ENCODE peak calls at places on chromosomes 7 and 10, in eight cellular contexts. G is stimulated activated CD8-positive, alpha-beta memory T cell treated with anti-CD3 and anti-CD28 coated beads, Interleukin-4, amount 100 ng/mL, for 4 hours; J is left ventricle myocardium superior; Y is upper lobe of right lung; X is heart left ventricle; W is smooth muscle cell of the brain vasculature; U is NCI-H1048; Q is fibroblast of villous mesenchyme. A is an unnamed sample.

GRCh38 chr7:142231716-142232115 is 26.1 kb downstream of the PRSS58 start:
- DNase-seq in J (peak), X (no peak), Q (no peak), Y (no peak), W (no peak), U (no peak), G (no peak), A (no peak)

GRCh38 chr7:23017303-23017702 is 3.4 kb upstream of the HYCC1 start:
- DNase-seq in X (no peak), Y (no peak), U (no peak), G (no peak), Q (no peak), W (no peak), J (no peak), A (no peak)

GRCh38 chr10:5481121-5481520 is 18.2 kb downstream of the CALML5 start:
- DNase-seq in U (no peak), J (no peak), Y (no peak), W (no peak), G (no peak), Q (no peak), X (no peak), A (no peak)

GRCh38 chr10:104333037-104333727 is 5.1 kb downstream of the ITPRIP start:
- DNase-seq in J (no peak), W (no peak), Y (no peak), G (peak), Q (no peak), U (no peak), X (peak), A (no peak)

GRCh38 chr7:69790915-69791473 is 192.7 kb downstream of the AUTS2 start:
- DNase-seq in Q (no peak), Y (no peak), J (no peak), X (no peak), U (peak), W (no peak), G (no peak), A (no peak)

GRCh38 chr10:30467939-30468338 is 34.0 kb downstream of the MAP3K8 start:
- DNase-seq in J (no peak), G (no peak), Q (no peak), U (no peak), W (no peak), Y (no peak), X (no peak), A (no peak)

GRCh38 chr7:142556745-142557144 is 192.5 kb upstream of the PRSS1 start:
- DNase-seq in Q (peak), W (peak), Y (peak), J (peak), G (no peak), U (no peak), X (peak), A (peak)

GRCh38 chr10:92342801-92343200 is 51.8 kb downstream of the MARCHF5 start:
- DNase-seq in Q (no peak), U (no peak), G (no peak), X (no peak), J (no peak), W (no peak), Y (no peak), A (no peak)

GRCh38 chr10:127338391-127339108 is 142.2 kb upstream of the INSYN2A start:
- DNase-seq in U (no peak), G (no peak), Q (peak), Y (no peak), J (no peak), W (no peak), X (no peak), A (no peak)

GRCh38 chr10:78255796-78256638 is 222.4 kb downstream of the RPS24 start:
- DNase-seq in Q (peak), X (no peak), U (no peak), G (no peak), J (no peak), Y (no peak), W (peak), A (no peak)

GRCh38 chr10:46284286-46285229 is 2.2 kb upstream of the ANTXRL start:
- DNase-seq in J (peak), Q (peak), X (peak), Y (peak), U (peak), G (peak), W (no peak), A (peak)

GRCh38 chr7:93914581-93915066 is 6.9 kb upstream of the GNG11 start:
- DNase-seq in Q (peak), W (no peak), Y (no peak), G (no peak), X (no peak), U (no peak), J (no peak), A (no peak)

GRCh38 chr10:44895280-44895679 is 15.9 kb upstream of the TMEM72 start:
- DNase-seq in Y (no peak), G (no peak), W (no peak), U (no peak), X (no peak), Q (no peak), J (no peak), A (no peak)

GRCh38 chr10:128124813-128125403 is 1.3 kb downstream of the MKI67 start:
- DNase-seq in J (no peak), U (no peak), Q (no peak), Y (no peak), X (no peak), W (no peak), G (no peak), A (no peak)

GRCh38 chr7:112546723-112547513 is 66.1 kb downstream of the LSMEM1 start:
- DNase-seq in Y (peak), Q (peak), W (no peak), U (no peak), G (no peak), J (no peak), X (no peak), A (no peak)

GRCh38 chr7:80977751-80978150 is 58.9 kb upstream of the SEMA3C start:
- DNase-seq in X (no peak), J (no peak), Y (no peak), W (no peak), U (no peak), G (no peak), Q (peak), A (no peak)

GRCh38 chr10:17335065-17335464 is 107.0 kb downstream of the VIM start:
- DNase-seq in G (no peak), W (no peak), J (no peak), Y (no peak), Q (peak), U (no peak), X (no peak), A (no peak)

GRCh38 chr7:97460433-97460832 is 271.5 kb upstream of the TAC1 start:
- DNase-seq in W (no peak), U (no peak), J (no peak), X (no peak), Q (no peak), Y (no peak), G (no peak), A (no peak)

GRCh38 chr7:64618785-64619456 is 47.0 kb upstream of the ZNF107 start:
- DNase-seq in U (peak), Y (no peak), X (no peak), W (peak), J (no peak), Q (peak), G (no peak), A (no peak)

GRCh38 chr10:78381072-78381471 is 347.4 kb downstream of the RPS24 start:
- DNase-seq in U (no peak), W (no peak), Q (no peak), J (no peak), G (no peak), Y (no peak), X (no peak), A (no peak)

GRCh38 chr10:3848768-3849643 is 64.0 kb upstream of the KLF6 start:
- DNase-seq in J (no peak), Q (no peak), Y (no peak), G (no peak), X (no peak), U (no peak), W (no peak), A (no peak)

GRCh38 chr10:99403674-99404073 is 26.8 kb downstream of the GOT1 start:
- DNase-seq in J (no peak), Q (no peak), W (no peak), X (no peak), G (no peak), U (no peak), Y (no peak), A (no peak)

GRCh38 chr7:135180122-135180521 is 9.6 kb upstream of the CYREN start:
- DNase-seq in Y (no peak), J (no peak), X (no peak), W (no peak), Q (no peak), G (no peak), U (no peak), A (no peak)

GRCh38 chr7:106915873-106916272 is 50.8 kb downstream of the PIK3CG start:
- DNase-seq in G (no peak), U (no peak), Q (no peak), J (no peak), W (no peak), Y (no peak), X (no peak), A (no peak)

GRCh38 chr7:23373151-23374004 is 74.2 kb downstream of the MALSU1 start:
- DNase-seq in Y (no peak), Q (no peak), U (no peak), J (no peak), G (peak), W (no peak), X (no peak), A (no peak)

GRCh38 chr7:72109566-72109965 is 302.6 kb downstream of the CALN1 start:
- DNase-seq in X (no peak), U (no peak), J (no peak), G (no peak), Q (no peak), Y (no peak), W (no peak), A (no peak)

GRCh38 chr10:43235070-43235900 is 31.6 kb downstream of the RASGEF1A start:
- DNase-seq in Q (no peak), J (peak), W (no peak), X (peak), Y (peak), U (no peak), G (no peak), A (peak)

GRCh38 chr7:134780166-134780853 is 876 bp downstream of the CALD1 start:
- DNase-seq in J (no peak), Y (no peak), X (no peak), G (no peak), Q (peak), W (no peak), U (no peak), A (no peak)

GRCh38 chr7:81501220-81501619 is 268.6 kb downstream of the HGF start:
- DNase-seq in J (no peak), Y (no peak), W (no peak), X (no peak), Q (peak), G (no peak), U (no peak), A (no peak)

GRCh38 chr10:96415896-96416554 is 57.2 kb upstream of the OPALIN start:
- DNase-seq in X (no peak), G (no peak), W (peak), J (no peak), Q (no peak), U (no peak), Y (no peak), A (no peak)

GRCh38 chr10:95783741-95784140 is 27.8 kb downstream of the ENTPD1 start:
- DNase-seq in Y (no peak), X (no peak), W (no peak), Q (no peak), J (no peak), G (no peak), U (no peak), A (no peak)

GRCh38 chr7:111911166-111911961 is 294.8 kb downstream of the DOCK4 start:
- DNase-seq in Y (no peak), J (no peak), U (no peak), X (no peak), G (no peak), Q (no peak), W (no peak), A (no peak)

GRCh38 chr10:74542077-74542476 is 284.3 kb upstream of the KAT6B start:
- DNase-seq in Q (peak), J (no peak), G (no peak), U (no peak), Y (no peak), X (no peak), W (no peak), A (no peak)

GRCh38 chr10:75379234-75379724 is 22.3 kb downstream of the ZNF503 start:
- DNase-seq in W (no peak), X (no peak), G (no peak), J (no peak), Q (peak), U (no peak), Y (no peak), A (no peak)

GRCh38 chr10:70283445-70284399 is at the start of gene NPFFR1:
- DNase-seq in U (no peak), J (peak), G (no peak), Y (peak), X (no peak), W (no peak), Q (no peak), A (no peak)